ENCODE peak calls at places on chromosomes 12 and 14, in five cellular contexts. Y, W, M, A and K are unnamed samples.

GRCh38 chr14:34398024-34398423 is 64.0 kb downstream of the SPTSSA start:
- DNase-seq in A (no peak), M (no peak), W (no peak), Y (no peak), K (no peak)

GRCh38 chr12:121719926-121720414 is 7.4 kb downstream of the TMEM120B start:
- DNase-seq in A (no peak), M (no peak), W (no peak), Y (peak; percentile 66), K (no peak)

GRCh38 chr12:80627773-80628172 is 79.7 kb upstream of the MYF6 start:
- DNase-seq in Y (no peak), A (no peak), M (no peak), W (no peak), K (no peak)

GRCh38 chr12:53046655-53047220 is 3.1 kb upstream of the TNS2 start:
- DNase-seq in Y (peak; percentile 86), W (peak; percentile 51), A (peak; percentile 29), M (peak; percentile 79), K (no peak)

GRCh38 chr14:55126932-55127490 is 2.0 kb upstream of the LGALS3 start:
- DNase-seq in W (no peak), A (no peak), Y (no peak), M (no peak), K (no peak)

GRCh38 chr12:10540776-10541205 is 35.1 kb downstream of the EIF2S3B start:
- DNase-seq in M (no peak), A (no peak), W (no peak), Y (no peak), K (peak; percentile 79)

GRCh38 chr12:5246196-5246595 is 185.7 kb upstream of the NTF3 start:
- DNase-seq in Y (no peak), M (peak; percentile 88), W (no peak), A (no peak), K (no peak)

GRCh38 chr12:96652870-96653269 is 163.5 kb downstream of the CFAP54 start:
- DNase-seq in Y (peak; percentile 6), A (no peak), W (no peak), M (no peak), K (no peak)

GRCh38 chr12:40226652-40227051 is 1.9 kb downstream of the LRRK2 start:
- DNase-seq in A (peak; percentile 7), M (no peak), W (no peak), Y (peak; percentile 90), K (no peak)

GRCh38 chr12:90010089-90010488 is 301.5 kb upstream of the ATP2B1 start:
- DNase-seq in W (no peak), A (no peak), Y (peak; percentile 61), M (peak; percentile 13), K (no peak)

GRCh38 chr12:115385141-115385540 is 701.2 kb upstream of the TBX3 start:
- DNase-seq in Y (no peak), W (no peak), M (no peak), A (no peak), K (no peak)

GRCh38 chr14:51653096-51653814 is 1.5 kb downstream of the FRMD6 start:
- DNase-seq in W (no peak), Y (peak; percentile 58), M (peak; percentile 67), A (no peak), K (no peak)

GRCh38 chr12:57840701-57841100 is 5.8 kb downstream of the CTDSP2 start:
- DNase-seq in Y (no peak), W (peak; percentile 73), M (no peak), A (peak; percentile 46), K (no peak)

GRCh38 chr12:116629451-116629850 is 70.3 kb downstream of the MAP1LC3B2 start:
- DNase-seq in M (no peak), W (no peak), Y (no peak), A (no peak), K (no peak)
- H3K4me2 ChIP-seq in M (no peak overlapping the region), W (no peak overlapping the region), Y (no peak overlapping the region), A (no peak overlapping the region), K (no peak overlapping the region)

GRCh38 chr12:122875590-122876220 is 20.2 kb downstream of the VPS37B start:
- DNase-seq in Y (no peak), M (peak; percentile 56), W (no peak), A (no peak), K (peak; percentile 70)
- TF ChIP-seq JUNB in Y (no peak), M (no peak), W (no peak), A (no peak), K (peak; percentile 60)

GRCh38 chr14:32251530-32251929 is 48.5 kb upstream of the RNU6-8 start:
- DNase-seq in Y (no peak), M (no peak), W (no peak), A (no peak), K (no peak)
- H3K4me2 ChIP-seq in Y (no peak overlapping the region), M (no peak overlapping the region), W (peak overlapping the region; percentile 41), A (no peak overlapping the region), K (no peak overlapping the region)

GRCh38 chr12:49057888-49058287 is 2.7 kb downstream of the KMT2D start:
- DNase-seq in W (no peak), A (no peak), Y (no peak), M (no peak), K (no peak)
- TF ChIP-seq JUNB in W (no peak), A (no peak), Y (no peak), M (no peak), K (no peak)

GRCh38 chr12:21851151-21851550 is 76.6 kb upstream of the KCNJ8 start:
- DNase-seq in Y (no peak), M (no peak), A (no peak), W (no peak), K (no peak)
- H3K4me2 ChIP-seq in Y (no peak overlapping the region), M (no peak overlapping the region), A (no peak overlapping the region), W (no peak overlapping the region), K (no peak overlapping the region)